ENCODE peak calls at places on chromosomes 11 and 22, in five cellular contexts. E, C, Z, X and Y are unnamed samples.

GRCh38 chr11:16605440-16605970 is 132.9 kb upstream of the C11orf58 start:
- DNase-seq in C (no peak), E (no peak), Z (peak; percentile 72), X (peak; percentile 21), Y (no peak)

GRCh38 chr11:96464695-96465307 is 75.0 kb downstream of the JRKL start:
- DNase-seq in E (peak; percentile 3), X (no peak), Z (no peak), C (no peak), Y (peak; percentile 15)

GRCh38 chr11:86484164-86484794 is 109.6 kb downstream of the CCDC81 start:
- DNase-seq in X (no peak), Z (peak; percentile 85), C (no peak), E (no peak), Y (no peak)

GRCh38 chr11:112656772-112657428 is 304.3 kb upstream of the NCAM1 start:
- DNase-seq in Z (no peak), X (no peak), E (no peak), C (no peak), Y (no peak)

GRCh38 chr11:554428-554823 is 6.1 kb downstream of the LMNTD2 start:
- DNase-seq in Z (no peak), X (no peak), C (no peak), E (no peak), Y (no peak)

GRCh38 chr22:21961886-21962654 is 9.4 kb upstream of the PPM1F start:
- DNase-seq in C (no peak), Z (no peak), X (no peak), E (no peak), Y (no peak)

GRCh38 chr11:75189075-75189474 is 38.2 kb downstream of the SLCO2B1 start:
- DNase-seq in C (no peak), Z (no peak), X (no peak), E (no peak), Y (no peak)

GRCh38 chr11:32082346-32082986 is 8.4 kb upstream of the RCN1 start:
- DNase-seq in C (no peak), X (no peak), Z (no peak), E (no peak), Y (no peak)

GRCh38 chr11:73323464-73323863 is 15.4 kb downstream of the ARHGEF17 start:
- DNase-seq in C (no peak), Z (peak; percentile 84), X (no peak), E (no peak), Y (peak; percentile 25)

GRCh38 chr11:132632641-132633124 is 899.6 kb downstream of the OPCML start:
- DNase-seq in E (no peak), C (no peak), X (no peak), Z (peak; percentile 75), Y (no peak)

GRCh38 chr11:96551136-96551535 is 161.3 kb downstream of the JRKL start:
- DNase-seq in E (no peak), Z (no peak), C (no peak), X (no peak), Y (no peak)

GRCh38 chr11:130670200-130670599 is 221.8 kb downstream of the ADAMTS15 start:
- DNase-seq in E (no peak), X (no peak), C (no peak), Z (no peak), Y (no peak)

GRCh38 chr11:62579252-62579651 is 5.6 kb upstream of the EEF1G start:
- DNase-seq in Z (no peak), X (no peak), C (no peak), E (no peak), Y (no peak)

GRCh38 chr22:46062971-46063631 is 86.1 kb upstream of the WNT7B start:
- DNase-seq in X (no peak), E (no peak), Z (no peak), C (no peak), Y (no peak)

GRCh38 chr11:111795333-111795985 is 29.3 kb upstream of the PPP2R1B start:
- DNase-seq in E (no peak), C (no peak), X (no peak), Z (no peak), Y (no peak)

GRCh38 chr11:6480299-6480914 is 724 bp downstream of the ARFIP2 start:
- DNase-seq in Z (no peak), C (no peak), X (no peak), E (no peak), Y (no peak)

GRCh38 chr11:135001581-135001980 is 589.5 kb upstream of the B3GAT1 start:
- DNase-seq in E (no peak), Z (no peak), C (no peak), X (no peak), Y (no peak)

GRCh38 chr11:86799680-86800075 is 664 bp upstream of the PRSS23 start:
- DNase-seq in C (no peak), E (no peak), X (no peak), Z (no peak), Y (no peak)

GRCh38 chr22:23534201-23534850 is 45.8 kb downstream of the IGLL1 start:
- DNase-seq in C (no peak), E (no peak), X (no peak), Z (no peak), Y (no peak)

GRCh38 chr11:115623021-115623451 is 118.8 kb upstream of the CADM1 start:
- DNase-seq in E (no peak), Z (peak; percentile 86), X (no peak), C (no peak), Y (no peak)

GRCh38 chr11:92727769-92728168 is 241.7 kb upstream of the MTNR1B start:
- DNase-seq in E (no peak), X (no peak), Z (no peak), C (no peak), Y (no peak)

GRCh38 chr11:29943347-29943746 is 73.5 kb downstream of the KCNA4 start:
- DNase-seq in E (no peak), Z (no peak), C (no peak), X (no peak), Y (no peak)

GRCh38 chr22:50012201-50013181 is at the start of gene IL17REL:
- DNase-seq in E (no peak), X (no peak), Z (no peak), C (no peak), Y (no peak)

GRCh38 chr11:61754534-61755482 is 2.4 kb downstream of the MYRF start:
- DNase-seq in X (no peak), E (no peak), C (no peak), Z (no peak), Y (no peak)

GRCh38 chr11:121067453-121067852 is 33.6 kb upstream of the TECTA start:
- DNase-seq in C (no peak), X (no peak), Z (no peak), E (no peak), Y (no peak)

GRCh38 chr11:65292866-65293265 is 21.8 kb upstream of the CDC42EP2 start:
- DNase-seq in C (no peak), X (no peak), Z (no peak), E (no peak), Y (no peak)

GRCh38 chr11:70324354-70325115 is 54.0 kb downstream of the PPFIA1 start:
- DNase-seq in X (no peak), E (no peak), C (no peak), Z (no peak), Y (no peak)

GRCh38 chr11:105042178-105042577 is 3.0 kb downstream of the CARD16 start:
- DNase-seq in C (no peak), X (no peak), E (no peak), Z (no peak), Y (no peak)

GRCh38 chr22:21633481-21633880 is 921 bp downstream of the CCDC116 start:
- DNase-seq in Z (no peak), X (no peak), C (no peak), E (no peak), Y (no peak)

GRCh38 chr11:70278994-70279393 is 8.5 kb downstream of the PPFIA1 start:
- DNase-seq in X (no peak), E (no peak), C (no peak), Z (no peak), Y (no peak)

GRCh38 chr11:117818036-117818858 is 6.3 kb downstream of the FXYD2 start:
- DNase-seq in C (peak; percentile 34), Z (no peak), E (no peak), X (no peak), Y (no peak)

GRCh38 chr11:23192256-23192655 is 332.0 kb upstream of the CCDC179 start:
- DNase-seq in X (no peak), Z (no peak), C (no peak), E (no peak), Y (no peak)

GRCh38 chr22:42280140-42280539 is 9.7 kb upstream of the TCF20 start:
- DNase-seq in E (no peak), X (no peak), C (no peak), Z (no peak), Y (no peak)

GRCh38 chr11:42344204-42344792 is 884.8 kb upstream of the LRRC4C start:
- DNase-seq in E (no peak), X (no peak), C (no peak), Z (no peak), Y (no peak)

GRCh38 chr22:44870021-44870420 is 117.6 kb downstream of the ARHGAP8 start:
- DNase-seq in X (no peak), Z (no peak), E (no peak), C (no peak), Y (no peak)

GRCh38 chr11:109423114-109423859 is 1.3 kb downstream of the C11orf87 start:
- DNase-seq in E (no peak), C (no peak), Z (no peak), X (no peak), Y (no peak)

GRCh38 chr11:120869516-120870011 is 154.3 kb upstream of the TBCEL start:
- DNase-seq in X (no peak), E (no peak), Z (no peak), C (no peak), Y (no peak)

GRCh38 chr11:110878513-110878912 is 166.3 kb upstream of the ARHGAP20 start:
- DNase-seq in E (no peak), Z (no peak), C (no peak), X (no peak), Y (no peak)

GRCh38 chr11:46315033-46315738 is 32.1 kb upstream of the DGKZ start:
- DNase-seq in C (peak; percentile 73), X (no peak), E (peak; percentile 69), Z (peak; percentile 86), Y (peak; percentile 24)